ENCODE peak calls at places on chromosomes 7 and 10, in six cellular contexts. C is GM23338, Z is neural progenitor cell, W is GM23248, A is PC-3, N is MM.1S. X is an unnamed sample.

GRCh38 chr7:90595801-90596683 is at the start of gene CDK14:
- DNase-seq in A (peak; percentile 59), N (peak; percentile 73), W (peak; percentile 91), C (peak; percentile 91), Z (peak; percentile 92), X (no peak)

GRCh38 chr7:31092606-31093005 is 40.5 kb downstream of the ADCYAP1R1 start:
- DNase-seq in C (no peak), Z (no peak), N (no peak), W (no peak), A (no peak), X (no peak)

GRCh38 chr10:46033602-46034011 is 3.2 kb upstream of the NCOA4 start:
- DNase-seq in Z (no peak), N (no peak), A (peak; percentile 52), W (peak; percentile 86), C (no peak), X (peak; percentile 81)

GRCh38 chr7:108561047-108561619 is 8.4 kb downstream of the THAP5 start:
- DNase-seq in C (no peak), N (peak; percentile 21), W (peak; percentile 45), A (no peak), Z (no peak), X (no peak)

GRCh38 chr7:12194426-12194825 is 16.7 kb upstream of the TMEM106B start:
- DNase-seq in A (no peak), N (no peak), W (no peak), Z (no peak), C (no peak), X (no peak)

GRCh38 chr7:18189495-18190126 is 162.0 kb upstream of the PRPS1L1 start:
- DNase-seq in N (no peak), W (no peak), C (no peak), Z (no peak), A (no peak), X (no peak)

GRCh38 chr7:7181519-7182155 is 707 bp upstream of the C1GALT1 start:
- DNase-seq in W (peak; percentile 51), A (peak; percentile 20), Z (peak; percentile 49), C (peak; percentile 82), N (peak; percentile 76), X (peak; percentile 48)

GRCh38 chr10:76285012-76285411 is 853.6 kb downstream of the LRMDA start:
- DNase-seq in C (no peak), N (no peak), W (peak; percentile 87), A (peak; percentile 89), Z (no peak), X (no peak)

GRCh38 chr10:11009471-11010308 is 8.0 kb upstream of the CELF2 start:
- DNase-seq in A (no peak), W (peak; percentile 79), C (no peak), Z (no peak), N (no peak), X (no peak)

GRCh38 chr7:10571759-10572158 is 401.9 kb upstream of the PHF14 start:
- DNase-seq in A (no peak), W (no peak), Z (no peak), C (no peak), N (no peak), X (no peak)

GRCh38 chr7:134558370-134558769 is 9.5 kb downstream of the AKR1B15 start:
- DNase-seq in N (no peak), Z (no peak), W (no peak), C (no peak), A (peak; percentile 57), X (no peak)

GRCh38 chr10:131655101-131655849 is 245.5 kb upstream of the PPP2R2D start:
- DNase-seq in C (no peak), Z (no peak), W (no peak), N (no peak), A (no peak), X (no peak)

GRCh38 chr7:1225462-1226154 is 7.1 kb upstream of the UNCX start:
- DNase-seq in Z (peak; percentile 85), A (peak; percentile 19), W (peak; percentile 47), N (no peak), C (peak; percentile 67), X (no peak)

GRCh38 chr10:124279298-124279697 is 139.4 kb downstream of the OAT start:
- DNase-seq in Z (no peak), C (no peak), N (no peak), W (no peak), A (no peak), X (no peak)

GRCh38 chr7:1019255-1019785 is 25.0 kb upstream of the GPR146 start:
- DNase-seq in A (no peak), W (no peak), N (no peak), C (no peak), Z (no peak), X (no peak)

GRCh38 chr7:93910076-93910994 is 4.0 kb downstream of the GNGT1 start:
- DNase-seq in Z (no peak), W (peak; percentile 73), A (peak; percentile 31), N (no peak), C (no peak), X (no peak)

DNA sequence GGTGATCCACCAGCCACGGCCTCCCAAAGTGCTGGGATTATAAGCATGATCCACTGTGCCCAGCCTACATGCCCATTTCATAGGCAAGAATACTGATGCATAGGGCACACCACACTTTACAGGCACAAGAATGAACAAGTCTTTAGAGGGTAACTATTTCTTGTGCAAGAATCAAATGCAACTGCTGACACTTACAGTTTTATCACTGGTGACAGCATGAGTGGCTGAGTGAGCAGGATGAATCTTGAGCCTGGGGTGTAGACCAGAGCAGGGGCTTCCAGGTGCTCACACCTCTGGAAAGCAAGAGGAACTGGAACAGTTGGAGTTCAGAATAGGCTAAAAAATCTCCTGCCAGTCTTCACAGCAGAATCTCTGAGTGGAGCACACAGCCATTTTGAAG is 287.5 kb downstream of the KCNMA1 start:
- DNase-seq in N (no peak), A (no peak), W (no peak), Z (no peak), C (no peak), X (no peak)
- H4K20me1 ChIP-seq in N (no peaks in the 10 kb centered on the region), A (no peaks in the 10 kb centered on the region), W (no peaks in the 10 kb centered on the region), Z (no peaks in the 10 kb centered on the region), C (no peaks in the 10 kb centered on the region), X (no peaks in the 10 kb centered on the region)

GRCh38 chr10:43273543-43273942 is 6.7 kb upstream of the RASGEF1A start:
- DNase-seq in N (no peak), Z (no peak), W (no peak), A (no peak), C (no peak), X (no peak)
- TF ChIP-seq EZH2 in N (no peak), Z (no peak), W (no peak), A (no peak), C (no peak), X (no peak)

GRCh38 chr10:110502072-110502845 is 4.6 kb downstream of the DUSP5 start:
- DNase-seq in W (no peak), A (no peak), C (no peak), Z (no peak), N (peak; percentile 36), X (no peak)
- H3F3A ChIP-seq in W (peaks cover 81% of the 10 kb centered on the region), A (no peaks in the 10 kb centered on the region), C (peaks cover 7% of the 10 kb centered on the region), Z (peaks cover 24% of the 10 kb centered on the region), N (peaks cover 90% of the 10 kb centered on the region), X (peaks cover 73% of the 10 kb centered on the region)

DNA sequence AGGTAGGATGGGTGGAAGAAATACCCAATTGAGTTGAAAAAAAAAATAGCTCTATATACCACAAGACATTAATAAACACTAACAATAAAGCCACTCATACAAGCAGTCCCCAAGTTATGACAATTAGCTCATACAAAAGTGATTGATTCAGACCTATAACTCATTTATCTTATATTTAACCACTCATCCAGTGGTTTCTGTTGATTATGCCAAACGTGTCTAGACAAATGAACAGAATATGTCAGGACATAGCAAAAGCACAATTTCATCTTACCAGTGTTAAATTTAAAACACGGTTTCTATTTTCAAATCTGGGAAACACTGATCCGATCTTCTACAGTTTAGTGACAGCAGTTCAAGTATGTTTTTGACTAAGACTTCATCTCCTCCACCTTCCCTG is 17.0 kb downstream of the ABI1 start:
- DNase-seq in C (no peak), Z (no peak), N (no peak), W (no peak), A (no peak), X (no peak)
- H4K20me1 ChIP-seq in C (peaks cover 39% of the 10 kb centered on the region), Z (peaks cover 39% of the 10 kb centered on the region), N (no peaks in the 10 kb centered on the region), W (peaks cover 21% of the 10 kb centered on the region), A (no peaks in the 10 kb centered on the region), X (no peaks in the 10 kb centered on the region)

DNA sequence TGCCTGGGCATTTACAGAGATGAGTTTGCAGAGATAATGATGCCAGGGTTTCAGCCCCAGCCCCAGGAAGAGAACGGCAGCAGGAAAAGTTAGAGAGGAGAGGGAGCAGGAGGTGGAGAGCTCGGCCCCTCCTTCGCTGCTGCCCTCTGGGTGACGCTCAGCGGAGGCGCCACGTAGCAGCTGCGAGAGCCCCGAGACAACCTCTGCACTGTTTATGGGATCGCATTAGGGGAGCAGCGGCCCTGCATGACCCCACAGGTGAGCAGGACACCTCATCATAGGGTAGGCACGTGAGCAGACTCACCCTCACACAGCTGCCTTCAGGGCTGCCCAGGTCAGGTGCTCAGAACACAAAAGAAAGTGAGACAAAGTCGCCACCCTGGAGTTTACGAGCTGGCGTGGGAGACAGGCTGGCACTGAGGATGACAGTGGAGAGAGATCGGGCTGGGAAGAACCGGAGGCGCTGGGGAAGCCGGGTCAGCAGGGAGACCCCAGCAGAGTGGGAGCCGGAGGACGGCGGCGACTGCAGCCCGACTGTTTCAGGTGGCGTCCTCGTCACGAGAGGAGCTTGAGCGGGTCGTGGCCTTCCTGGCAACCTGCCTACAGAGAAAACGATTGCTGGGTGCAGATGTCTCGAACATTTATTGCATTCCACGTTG is 83.2 kb upstream of the INSIG1 start:
- DNase-seq in Z (no peak), C (no peak), N (no peak), A (peak; percentile 43), W (peak; percentile 87), X (peak; percentile 69)
- TF ChIP-seq EZH2 in Z (no peak), C (no peak), N (no peak), A (no peak), W (no peak), X (no peak)

GRCh38 chr7:40805361-40805760 is 670.6 kb downstream of the SUGCT start:
- DNase-seq in C (no peak), W (peak; percentile 72), N (no peak), Z (no peak), A (peak; percentile 31), X (no peak)

GRCh38 chr7:40808409-40808942 is 673.7 kb downstream of the SUGCT start:
- DNase-seq in A (peak; percentile 73), W (peak; percentile 97), Z (no peak), C (no peak), N (no peak), X (peak; percentile 92)

GRCh38 chr7:40811666-40812065 is 676.9 kb downstream of the SUGCT start:
- DNase-seq in W (no peak), C (no peak), Z (no peak), A (no peak), N (no peak), X (no peak)

GRCh38 chr7:40815022-40815421 is 680.2 kb downstream of the SUGCT start:
- DNase-seq in N (no peak), W (no peak), A (no peak), Z (no peak), C (no peak), X (no peak)

DNA sequence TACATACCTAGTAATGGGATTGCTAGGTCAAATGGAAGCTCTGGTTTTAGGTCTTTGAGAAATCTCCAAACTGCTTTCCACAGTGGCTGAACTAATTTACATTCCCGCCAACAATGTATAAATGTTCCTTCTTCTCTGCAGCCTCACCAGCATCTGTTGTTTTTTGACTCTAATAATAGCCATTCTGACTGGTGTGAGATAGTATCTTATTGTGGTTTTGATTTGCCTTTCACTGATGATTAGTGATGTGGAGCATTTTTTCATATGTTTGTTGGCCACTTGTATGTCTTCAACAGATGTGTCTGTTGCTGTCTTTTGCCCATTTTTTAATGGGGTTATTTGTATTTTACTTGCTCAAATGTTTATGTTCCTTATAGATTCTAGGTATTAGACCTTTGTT is 675.5 kb downstream of the SUGCT start:
- DNase-seq in C (no peak), Z (no peak), W (peak; percentile 18), N (no peak), A (no peak), X (no peak)
- H3F3A ChIP-seq in C (no peaks in the 10 kb centered on the region), Z (no peaks in the 10 kb centered on the region), W (peaks cover 52% of the 10 kb centered on the region), N (no peaks in the 10 kb centered on the region), A (no peaks in the 10 kb centered on the region), X (peaks cover 11% of the 10 kb centered on the region)